ENCODE peak calls at places on chromosomes 16 and 17, in six cellular contexts. F, D, X, M, Z and S are unnamed samples.

GRCh38 chr17:3295632-3296031 is 2.5 kb downstream of the OR3A1 start:
- DNase-seq in F (no peak), Z (no peak), M (no peak), D (no peak), X (no peak), S (no peak)

GRCh38 chr16:23006380-23006779 is 142.9 kb downstream of the USP31 start:
- DNase-seq in Z (no peak), F (no peak), M (no peak), D (no peak), X (no peak), S (no peak)

GRCh38 chr16:57838161-57838560 is 35.9 kb upstream of the KIFC3 start:
- DNase-seq in Z (no peak), M (no peak), D (no peak), F (no peak), X (no peak), S (no peak)

GRCh38 chr17:80831481-80831880 is 160.2 kb upstream of the CHMP6 start:
- DNase-seq in X (no peak), Z (no peak), D (no peak), F (no peak), M (no peak), S (no peak)

GRCh38 chr17:8602679-8603078 is 27.8 kb downstream of the MYH10 start:
- DNase-seq in F (no peak), X (no peak), M (no peak), D (no peak), Z (no peak), S (no peak)

GRCh38 chr16:57304169-57305061 is 19.9 kb upstream of the PLLP start:
- DNase-seq in Z (peak), M (peak), F (no peak), D (no peak), X (no peak), S (peak)

GRCh38 chr17:12536021-12536420 is 129.7 kb upstream of the MYOCD start:
- DNase-seq in M (no peak), X (no peak), D (no peak), F (no peak), Z (no peak), S (no peak)

GRCh38 chr17:62101090-62101489 is 36.0 kb upstream of the MED13 start:
- DNase-seq in Z (no peak), D (no peak), M (no peak), X (no peak), F (no peak), S (no peak)

GRCh38 chr17:72488542-72489272 is 367.9 kb downstream of the SOX9 start:
- DNase-seq in Z (no peak), X (no peak), D (no peak), M (no peak), F (no peak), S (no peak)

GRCh38 chr16:12532871-12533610 is 270.6 kb downstream of the CPPED1 start:
- DNase-seq in D (no peak), X (no peak), F (no peak), M (no peak), Z (no peak), S (no peak)

GRCh38 chr16:86261379-86261778 is 248.9 kb upstream of the FOXF1 start:
- DNase-seq in X (no peak), M (no peak), D (no peak), F (no peak), Z (no peak), S (no peak)

GRCh38 chr16:70438325-70438982 is 446 bp downstream of the ST3GAL2 start:
- DNase-seq in X (no peak), F (no peak), Z (no peak), M (no peak), D (no peak), S (no peak)

GRCh38 chr17:3683054-3683511 is 12.9 kb downstream of the P2RX5 start:
- DNase-seq in Z (no peak), F (no peak), M (no peak), X (peak), D (peak), S (peak)